ENCODE peak calls at places on chromosome 2, in nine cellular contexts. V, K, D, R, E, G, I, L and M are unnamed samples.

GRCh38 chr2:226137201-226137811 is 662.3 kb downstream of the IRS1 start:
- DNase-seq in V (no peak), K (no peak), D (peak), R (no peak), E (peak), G (no peak), I (peak), L (no peak), M (no peak)

GRCh38 chr2:16908671-16909070 is 243.0 kb upstream of the CYRIA start:
- DNase-seq in V (no peak), K (no peak), D (peak), R (no peak), E (no peak), G (no peak), I (peak), L (no peak), M (no peak)

GRCh38 chr2:118822015-118822414 is 25.4 kb downstream of the EN1 start:
- DNase-seq in V (no peak), K (no peak), D (no peak), R (no peak), E (no peak), G (no peak), I (no peak), L (no peak), M (no peak)

GRCh38 chr2:145597011-145597410 is 1077.1 kb upstream of the ZEB2 start:
- DNase-seq in V (no peak), K (no peak), D (no peak), R (no peak), E (no peak), G (no peak), I (no peak), L (no peak), M (no peak)

GRCh38 chr2:238585836-238586821 is 159.4 kb downstream of the ASB1 start:
- DNase-seq in V (no peak), K (no peak), D (no peak), R (no peak), E (no peak), G (no peak), I (no peak), L (no peak), M (no peak)

GRCh38 chr2:71620116-71620515 is 166.8 kb downstream of the DYSF start:
- DNase-seq in V (no peak), K (no peak), D (no peak), R (no peak), E (no peak), G (no peak), I (no peak), L (no peak), M (no peak)

GRCh38 chr2:147572622-147573021 is 272.2 kb upstream of the ACVR2A start:
- DNase-seq in V (no peak), K (no peak), D (no peak), R (no peak), E (no peak), G (no peak), I (peak), L (no peak), M (no peak)

GRCh38 chr2:212997526-212998020 is 153.8 kb downstream of the IKZF2 start:
- DNase-seq in V (no peak), K (no peak), D (no peak), R (no peak), E (no peak), G (no peak), I (no peak), L (no peak), M (no peak)

GRCh38 chr2:167732251-167732788 is 515.1 kb downstream of the STK39 start:
- DNase-seq in V (no peak), K (no peak), D (no peak), R (no peak), E (no peak), G (no peak), I (no peak), L (no peak), M (no peak)

GRCh38 chr2:140064241-140064640 is 1284.1 kb upstream of the NXPH2 start:
- DNase-seq in V (no peak), K (no peak), D (no peak), R (no peak), E (no peak), G (no peak), I (no peak), L (no peak), M (no peak)

GRCh38 chr2:143808166-143808565 is 678.9 kb downstream of the ARHGAP15 start:
- DNase-seq in V (no peak), K (no peak), D (peak), R (no peak), E (no peak), G (no peak), I (peak), L (no peak), M (no peak)

GRCh38 chr2:61911510-61911909 is 6.0 kb downstream of the COMMD1 start:
- DNase-seq in V (no peak), K (peak), D (no peak), R (no peak), E (no peak), G (no peak), I (no peak), L (no peak), M (no peak)

GRCh38 chr2:112812318-112813042 is 24.1 kb downstream of the IL1B start:
- DNase-seq in V (peak), K (peak), D (peak), R (no peak), E (peak), G (no peak), I (peak), L (no peak), M (no peak)

GRCh38 chr2:174914894-174915760 is 90.1 kb downstream of the CHN1 start:
- DNase-seq in V (no peak), K (no peak), D (peak), R (peak), E (no peak), G (no peak), I (no peak), L (no peak), M (no peak)

GRCh38 chr2:180443896-180444295 is 436.8 kb upstream of the CWC22 start:
- DNase-seq in V (no peak), K (no peak), D (peak), R (no peak), E (no peak), G (no peak), I (no peak), L (no peak), M (no peak)

GRCh38 chr2:223108376-223109100 is 56.5 kb downstream of the KCNE4 start:
- DNase-seq in V (no peak), K (no peak), D (no peak), R (no peak), E (no peak), G (no peak), I (no peak), L (no peak), M (no peak)

GRCh38 chr2:191501390-191502168 is 176.4 kb upstream of the NABP1 start:
- DNase-seq in V (no peak), K (no peak), D (peak), R (no peak), E (no peak), G (no peak), I (peak), L (no peak), M (no peak)

GRCh38 chr2:192059226-192059625 is 135.5 kb downstream of the TMEFF2 start:
- DNase-seq in V (no peak), K (no peak), D (no peak), R (no peak), E (no peak), G (no peak), I (no peak), L (no peak), M (no peak)

GRCh38 chr2:12776457-12777049 is 59.8 kb downstream of the TRIB2 start:
- DNase-seq in V (no peak), K (no peak), D (no peak), R (no peak), E (no peak), G (no peak), I (no peak), L (no peak), M (no peak)

GRCh38 chr2:37641582-37642111 is 29.8 kb downstream of the CDC42EP3 start:
- DNase-seq in V (no peak), K (no peak), D (peak), R (no peak), E (peak), G (no peak), I (no peak), L (no peak), M (no peak)
- TF ChIP-seq CTCF in V (no peak), K (no peak), D (no peak), R (no peak), E (no peak), G (no peak), I (no peak), L (no peak), M (no peak)

GRCh38 chr2:159032156-159032555 is 63.7 kb downstream of the TANC1 start:
- DNase-seq in V (no peak), K (no peak), D (no peak), R (no peak), E (no peak), G (no peak), I (no peak), L (no peak), M (no peak)

GRCh38 chr2:159034728-159035127 is 66.3 kb downstream of the TANC1 start:
- DNase-seq in V (no peak), K (no peak), D (no peak), R (no peak), E (no peak), G (no peak), I (no peak), L (no peak), M (no peak)

GRCh38 chr2:159032580-159032979 is 64.1 kb downstream of the TANC1 start:
- DNase-seq in V (no peak), K (no peak), D (no peak), R (no peak), E (no peak), G (no peak), I (no peak), L (no peak), M (no peak)

GRCh38 chr2:159030674-159031380 is 62.4 kb downstream of the TANC1 start:
- DNase-seq in V (no peak), K (peak), D (peak), R (peak), E (no peak), G (no peak), I (peak), L (no peak), M (no peak)

GRCh38 chr2:159035790-159036411 is 67.5 kb downstream of the TANC1 start:
- DNase-seq in V (no peak), K (peak), D (peak), R (no peak), E (no peak), G (no peak), I (peak), L (no peak), M (no peak)
- TF ChIP-seq CTCF in V (no peak), K (peak), D (no peak), R (peak), E (peak), G (no peak), I (no peak), L (no peak), M (peak)

DNA sequence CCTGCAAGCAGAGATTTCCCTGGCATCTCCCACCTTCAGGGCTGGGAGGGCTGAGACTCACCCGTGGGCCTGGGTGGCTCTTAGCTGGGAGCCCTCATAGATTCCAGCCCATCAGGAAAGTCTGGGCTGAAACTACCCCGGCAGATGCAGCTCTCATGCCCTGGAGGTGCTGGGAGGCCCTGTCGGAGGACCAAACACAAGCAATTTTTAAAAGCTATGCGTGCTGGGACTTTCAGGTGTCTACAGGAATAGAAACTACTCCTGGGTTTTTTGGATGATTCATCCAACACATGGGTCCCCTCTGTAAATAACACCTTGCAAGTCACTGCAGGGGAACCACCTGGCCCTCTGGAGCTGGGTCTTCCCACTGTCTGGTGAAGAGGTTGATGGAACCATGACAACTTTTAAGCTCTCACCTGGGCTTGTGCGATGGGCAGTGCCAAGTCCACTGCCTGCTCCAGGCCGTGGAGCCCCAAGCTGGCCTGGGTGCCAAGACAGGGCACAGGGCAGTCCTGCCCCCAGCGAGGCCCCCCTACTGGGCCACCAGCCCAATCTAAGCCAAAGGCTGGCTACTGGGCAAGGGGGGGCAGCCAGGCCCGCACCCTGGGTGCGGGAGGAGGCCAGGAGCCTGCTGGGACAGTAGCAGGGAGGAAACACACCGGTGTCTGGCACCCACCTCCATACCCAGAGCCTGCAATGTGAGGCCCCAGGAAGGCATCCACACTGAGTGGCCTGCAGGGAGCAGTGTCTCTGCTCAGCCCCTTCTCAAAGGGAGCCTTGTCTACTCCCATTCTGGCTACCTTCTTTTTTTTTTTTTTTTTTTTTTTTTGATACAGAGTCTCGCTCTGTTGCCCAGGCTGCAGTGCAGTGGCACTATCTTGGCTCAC is 1.1 kb upstream of the GPR55 start:
- DNase-seq in V (peak), K (no peak), D (no peak), R (peak), E (no peak), G (no peak), I (no peak), L (peak), M (no peak)
- TF ChIP-seq CTCF in V (peak), K (no peak), D (no peak), R (no peak), E (no peak), G (no peak), I (no peak), L (no peak), M (no peak)

GRCh38 chr2:86485103-86485502 is 43.9 kb downstream of the KDM3A start:
- DNase-seq in V (no peak), K (no peak), D (no peak), R (no peak), E (no peak), G (no peak), I (no peak), L (no peak), M (no peak)

GRCh38 chr2:86488561-86489250 is 47.5 kb downstream of the KDM3A start:
- DNase-seq in V (no peak), K (no peak), D (no peak), R (no peak), E (no peak), G (no peak), I (no peak), L (no peak), M (no peak)

GRCh38 chr2:86484385-86484784 is 43.2 kb downstream of the KDM3A start:
- DNase-seq in V (no peak), K (no peak), D (no peak), R (no peak), E (no peak), G (no peak), I (no peak), L (no peak), M (no peak)

GRCh38 chr2:86489542-86489941 is 48.4 kb downstream of the KDM3A start:
- DNase-seq in V (no peak), K (no peak), D (no peak), R (no peak), E (no peak), G (no peak), I (no peak), L (no peak), M (no peak)

DNA sequence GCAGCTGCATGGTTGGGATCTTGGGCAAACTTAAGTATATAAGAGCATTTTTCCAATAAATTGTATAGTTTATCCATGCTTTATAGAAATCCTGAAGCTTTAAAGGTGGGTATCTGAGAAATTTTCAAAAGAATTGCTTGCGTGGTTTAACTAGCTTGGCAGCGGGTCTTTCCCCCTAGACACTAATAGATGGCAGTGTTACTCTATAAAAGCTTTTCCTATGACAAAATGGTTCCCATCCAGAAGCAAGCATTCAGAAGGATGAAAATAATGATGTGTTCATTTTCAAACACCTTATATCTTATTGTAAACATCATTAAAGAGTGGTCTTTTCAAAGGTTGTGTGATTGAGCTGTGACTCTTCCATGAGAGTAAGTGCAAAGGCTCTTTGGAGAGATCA is 45.9 kb downstream of the KDM3A start:
- DNase-seq in V (no peak), K (no peak), D (no peak), R (no peak), E (no peak), G (no peak), I (no peak), L (no peak), M (no peak)
- TF ChIP-seq CTCF in V (no peak), K (no peak), D (no peak), R (no peak), E (no peak), G (no peak), I (no peak), L (no peak), M (peak)

GRCh38 chr2:235607541-235608199 is 113.8 kb downstream of the AGAP1 start:
- DNase-seq in V (no peak), K (no peak), D (no peak), R (no peak), E (no peak), G (no peak), I (no peak), L (no peak), M (no peak)
- TF ChIP-seq CTCF in V (no peak), K (no peak), D (no peak), R (no peak), E (no peak), G (no peak), I (no peak), L (no peak), M (no peak)

GRCh38 chr2:43075906-43076585 is 150.4 kb downstream of the ZFP36L2 start:
- DNase-seq in V (no peak), K (no peak), D (peak), R (no peak), E (no peak), G (no peak), I (no peak), L (peak), M (no peak)

GRCh38 chr2:43074592-43075053 is 151.8 kb downstream of the ZFP36L2 start:
- DNase-seq in V (no peak), K (no peak), D (no peak), R (no peak), E (no peak), G (no peak), I (no peak), L (peak), M (no peak)

GRCh38 chr2:43076676-43077075 is 149.7 kb downstream of the ZFP36L2 start:
- DNase-seq in V (no peak), K (no peak), D (no peak), R (no peak), E (no peak), G (no peak), I (no peak), L (peak), M (no peak)

GRCh38 chr2:43074052-43074451 is 152.4 kb downstream of the ZFP36L2 start:
- DNase-seq in V (no peak), K (no peak), D (no peak), R (no peak), E (no peak), G (no peak), I (no peak), L (no peak), M (no peak)

DNA sequence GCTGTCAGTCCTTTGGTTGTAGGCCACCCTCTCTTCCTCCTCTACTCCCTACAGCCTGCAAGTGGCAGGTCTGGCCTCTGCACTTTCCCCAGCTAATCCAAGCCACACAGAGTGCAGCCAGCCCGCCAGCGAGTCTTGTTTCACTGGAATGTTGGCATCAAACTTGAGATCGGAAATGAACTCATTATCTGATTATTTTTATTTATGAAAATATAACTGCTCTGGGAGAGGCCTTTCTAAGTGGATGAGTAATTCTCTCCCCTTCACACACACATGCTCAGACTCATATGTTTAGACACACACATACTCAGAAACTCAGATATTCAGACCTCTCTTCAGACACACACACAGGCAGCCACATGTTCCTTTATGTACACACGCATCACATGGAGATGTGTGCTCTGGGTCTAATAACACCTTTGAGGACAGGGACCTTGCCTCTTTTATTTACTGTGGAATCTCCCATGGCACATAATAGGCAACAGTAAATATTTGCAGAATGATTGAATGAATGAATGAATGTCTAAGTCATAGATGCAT is 151.3 kb downstream of the ZFP36L2 start:
- DNase-seq in V (no peak), K (no peak), D (peak), R (peak), E (peak), G (no peak), I (peak), L (no peak), M (no peak)
- TF ChIP-seq CTCF in V (no peak), K (no peak), D (no peak), R (no peak), E (peak), G (no peak), I (no peak), L (no peak), M (no peak)